ENCODE peak calls at places on chromosomes 11 and 22, in six cellular contexts. One of them, this sample, is unnamed.
A peak's percentile ranks its signal among the peaks of the same experiment; 100 is the strongest.

GRCh38 chr11:69593851-69594250 is 47.1 kb upstream of the CCND1 start:
- ATAC-seq in Panc1: no peak
- ATAC-seq in CD8-positive, alpha-beta T cell: no peak
- ATAC-seq in psoas muscle: no peak
- ATAC-seq in left lung: no peak
- ATAC-seq in omental fat pad: no peak
- ATAC-seq in this sample: no peak

GRCh38 chr11:10657308-10658271 is 36.0 kb downstream of the IRAG1 start:
- ATAC-seq in Panc1: peak; percentile 28
- ATAC-seq in CD8-positive, alpha-beta T cell: no peak
- ATAC-seq in psoas muscle: no peak
- ATAC-seq in left lung: peak; percentile 17
- ATAC-seq in omental fat pad: peak; percentile 64
- ATAC-seq in this sample: no peak

GRCh38 chr11:109960831-109961230 is 132.4 kb upstream of the ZC3H12C start:
- ATAC-seq in Panc1: no peak
- ATAC-seq in CD8-positive, alpha-beta T cell: no peak
- ATAC-seq in psoas muscle: peak; percentile 84
- ATAC-seq in left lung: peak; percentile 82
- ATAC-seq in omental fat pad: peak; percentile 37
- ATAC-seq in this sample: peak; percentile 62

GRCh38 chr11:112655386-112655785 is 305.8 kb upstream of the NCAM1 start:
- ATAC-seq in Panc1: no peak
- ATAC-seq in CD8-positive, alpha-beta T cell: no peak
- ATAC-seq in psoas muscle: peak; percentile 21
- ATAC-seq in left lung: peak; percentile 51
- ATAC-seq in omental fat pad: no peak
- ATAC-seq in this sample: peak; percentile 82

GRCh38 chr11:130666781-130667251 is 218.4 kb downstream of the ADAMTS15 start:
- ATAC-seq in Panc1: no peak
- ATAC-seq in CD8-positive, alpha-beta T cell: no peak
- ATAC-seq in psoas muscle: no peak
- ATAC-seq in left lung: peak; percentile 25
- ATAC-seq in omental fat pad: no peak
- ATAC-seq in this sample: no peak

GRCh38 chr11:33109242-33109641 is 52.0 kb downstream of the CSTF3 start:
- ATAC-seq in Panc1: no peak
- ATAC-seq in CD8-positive, alpha-beta T cell: no peak
- ATAC-seq in psoas muscle: peak; percentile 20
- ATAC-seq in left lung: no peak
- ATAC-seq in omental fat pad: no peak
- ATAC-seq in this sample: no peak

GRCh38 chr11:114160884-114161283 is 101.4 kb downstream of the ZBTB16 start:
- ATAC-seq in Panc1: no peak
- ATAC-seq in CD8-positive, alpha-beta T cell: no peak
- ATAC-seq in psoas muscle: peak; percentile 66
- ATAC-seq in left lung: no peak
- ATAC-seq in omental fat pad: no peak
- ATAC-seq in this sample: no peak

GRCh38 chr11:106156290-106156937 is 79.0 kb downstream of the AASDHPPT start:
- ATAC-seq in Panc1: peak; percentile 82
- ATAC-seq in CD8-positive, alpha-beta T cell: no peak
- ATAC-seq in psoas muscle: no peak
- ATAC-seq in left lung: peak; percentile 89
- ATAC-seq in omental fat pad: peak; percentile 75
- ATAC-seq in this sample: peak; percentile 39

GRCh38 chr22:48045369-48045768 is 1282.9 kb downstream of the TBC1D22A start:
- ATAC-seq in Panc1: no peak
- ATAC-seq in CD8-positive, alpha-beta T cell: no peak
- ATAC-seq in psoas muscle: no peak
- ATAC-seq in left lung: no peak
- ATAC-seq in omental fat pad: no peak
- ATAC-seq in this sample: no peak

DNA sequence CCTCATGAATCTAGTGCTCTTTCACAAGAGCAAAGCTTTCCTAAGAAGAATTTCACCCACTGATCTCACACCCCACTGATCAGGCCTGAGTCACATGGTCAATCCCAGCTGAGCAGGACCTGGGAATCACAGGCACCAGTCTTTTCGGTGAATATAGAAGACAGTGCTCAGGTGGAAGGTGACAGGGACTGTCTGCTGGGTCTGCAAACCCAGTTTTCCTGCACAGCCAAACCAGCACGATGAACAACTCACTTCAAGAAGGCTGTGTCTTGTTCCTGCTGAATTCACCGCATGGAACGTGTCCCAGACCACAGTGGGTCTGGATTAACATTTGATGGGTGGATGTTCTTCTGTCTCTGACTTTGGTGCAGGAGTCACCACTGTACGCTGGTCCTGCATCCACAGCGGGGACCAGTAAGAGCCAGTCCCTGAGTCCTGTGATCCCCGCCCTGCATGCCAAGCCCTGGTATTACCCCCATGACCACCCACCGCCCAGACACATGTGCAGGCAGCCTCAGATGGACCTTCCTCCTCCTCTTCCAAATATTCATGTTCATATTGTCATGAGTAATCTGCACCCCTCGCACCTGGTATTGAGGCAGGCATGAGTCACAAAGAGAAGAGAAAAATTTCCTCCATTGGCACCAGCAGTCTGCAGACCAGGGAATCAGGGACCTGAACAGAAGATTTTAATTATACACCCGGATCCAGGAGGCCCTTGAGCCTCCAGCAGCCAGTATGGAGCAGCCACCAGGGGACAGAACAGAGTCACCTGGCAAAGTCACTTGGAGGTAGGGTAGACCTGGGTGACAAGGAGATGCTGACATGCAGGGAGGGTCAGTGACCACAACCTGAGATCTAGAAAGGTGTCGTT is 8.6 kb upstream of the IGLL5 start:
- ATAC-seq in Panc1: no peak
- ATAC-seq in CD8-positive, alpha-beta T cell: no peak
- ATAC-seq in psoas muscle: no peak
- ATAC-seq in left lung: no peak
- ATAC-seq in omental fat pad: no peak
- ATAC-seq in this sample: no peak
- TF ChIP-seq CTCF in Panc1: peak; percentile 15
- TF ChIP-seq CTCF in CD8-positive, alpha-beta T cell: no peak
- TF ChIP-seq CTCF in psoas muscle: no peak
- TF ChIP-seq CTCF in left lung: no peak
- TF ChIP-seq CTCF in omental fat pad: no peak
- TF ChIP-seq CTCF in this sample: no peak

GRCh38 chr22:27919222-27919942 is at the start of gene PITPNB:
- ATAC-seq in Panc1: peak; percentile 96
- ATAC-seq in CD8-positive, alpha-beta T cell: peak; percentile 89
- ATAC-seq in psoas muscle: peak; percentile 98
- ATAC-seq in left lung: peak; percentile 97
- ATAC-seq in omental fat pad: peak; percentile 96
- ATAC-seq in this sample: peak; percentile 95

GRCh38 chr22:27925331-27925730 is 6.3 kb upstream of the PITPNB start:
- ATAC-seq in Panc1: no peak
- ATAC-seq in CD8-positive, alpha-beta T cell: no peak
- ATAC-seq in psoas muscle: no peak
- ATAC-seq in left lung: no peak
- ATAC-seq in omental fat pad: no peak
- ATAC-seq in this sample: no peak

GRCh38 chr22:27918351-27919221 is 470 bp downstream of the PITPNB start:
- ATAC-seq in Panc1: peak; percentile 81
- ATAC-seq in CD8-positive, alpha-beta T cell: peak; percentile 5
- ATAC-seq in psoas muscle: peak; percentile 61
- ATAC-seq in left lung: peak; percentile 70
- ATAC-seq in omental fat pad: peak; percentile 79
- ATAC-seq in this sample: peak; percentile 39

DNA sequence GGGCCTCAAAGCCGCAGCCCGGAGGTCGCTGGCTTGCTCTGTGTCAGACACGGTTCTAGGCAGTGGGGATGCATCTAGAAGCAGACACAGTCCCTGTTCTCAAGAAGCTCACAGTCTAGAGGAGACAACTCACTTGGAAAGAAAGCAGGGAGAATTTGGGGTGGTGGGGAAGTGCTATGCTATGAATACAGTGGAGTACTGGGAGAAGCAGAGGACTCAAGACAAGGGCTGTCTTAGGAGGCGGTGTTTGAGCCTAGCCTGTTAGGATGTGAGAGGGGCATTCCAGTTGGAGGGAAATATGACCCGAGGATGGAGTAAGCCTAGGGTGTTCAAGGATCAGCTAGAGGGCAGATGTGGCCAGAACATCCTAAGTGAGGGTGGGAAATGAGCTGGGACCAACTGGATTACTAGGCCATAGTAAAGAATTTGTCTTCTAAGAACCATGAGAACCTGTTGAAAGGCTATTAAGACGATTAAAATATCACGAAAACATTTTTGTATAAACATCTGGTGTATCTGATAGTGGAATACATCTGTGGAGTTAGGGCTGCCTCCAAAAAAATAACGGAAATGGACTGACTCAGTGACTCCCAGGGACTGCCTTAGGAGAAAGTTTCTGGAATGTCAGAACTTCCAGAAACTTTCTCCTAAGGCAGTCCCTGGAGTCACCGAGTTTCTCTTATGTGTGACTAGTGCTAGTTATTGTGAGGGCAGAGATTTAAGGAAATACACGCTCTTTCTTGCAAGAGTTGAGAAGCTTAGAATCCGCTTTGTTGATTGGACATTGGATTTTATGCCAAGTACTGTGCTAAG is 1.1 kb upstream of the PITPNB start:
- ATAC-seq in Panc1: peak; percentile 30
- ATAC-seq in CD8-positive, alpha-beta T cell: peak; percentile 33
- ATAC-seq in psoas muscle: peak; percentile 53
- ATAC-seq in left lung: peak; percentile 52
- ATAC-seq in omental fat pad: peak; percentile 57
- ATAC-seq in this sample: peak; percentile 54
- TF ChIP-seq CTCF in Panc1: no peak
- TF ChIP-seq CTCF in CD8-positive, alpha-beta T cell: no peak
- TF ChIP-seq CTCF in psoas muscle: no peak
- TF ChIP-seq CTCF in left lung: no peak
- TF ChIP-seq CTCF in omental fat pad: no peak
- TF ChIP-seq CTCF in this sample: no peak

GRCh38 chr11:9103542-9104276 is 12.3 kb upstream of the SCUBE2 start:
- ATAC-seq in Panc1: peak; percentile 52
- ATAC-seq in CD8-positive, alpha-beta T cell: no peak
- ATAC-seq in psoas muscle: no peak
- ATAC-seq in left lung: peak; percentile 89
- ATAC-seq in omental fat pad: no peak
- ATAC-seq in this sample: no peak
- TF ChIP-seq CTCF in Panc1: no peak
- TF ChIP-seq CTCF in CD8-positive, alpha-beta T cell: no peak
- TF ChIP-seq CTCF in psoas muscle: no peak
- TF ChIP-seq CTCF in left lung: no peak
- TF ChIP-seq CTCF in omental fat pad: no peak
- TF ChIP-seq CTCF in this sample: no peak

DNA sequence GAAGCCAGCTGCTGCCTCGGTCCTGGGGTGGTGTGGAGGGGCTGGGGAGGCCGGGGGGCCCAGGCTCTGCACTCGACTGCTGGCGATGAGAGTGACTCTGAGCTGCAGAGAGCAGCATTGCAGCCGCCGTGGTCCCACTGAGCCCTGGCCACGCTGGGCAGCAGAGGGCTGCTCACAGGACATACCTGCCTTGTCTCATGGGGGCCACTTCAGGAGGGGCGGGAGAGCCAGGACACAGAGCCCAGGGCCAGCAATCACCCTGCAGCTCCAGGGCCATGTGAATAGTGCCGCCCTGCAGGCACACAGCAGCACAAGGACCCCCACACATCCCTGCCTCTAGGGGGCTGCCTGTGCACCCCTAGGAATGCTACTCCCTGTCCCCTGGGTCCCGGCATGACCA is 147.0 kb downstream of the CRYBB2 start:
- ATAC-seq in Panc1: no peak
- ATAC-seq in CD8-positive, alpha-beta T cell: no peak
- ATAC-seq in psoas muscle: no peak
- ATAC-seq in left lung: no peak
- ATAC-seq in omental fat pad: no peak
- ATAC-seq in this sample: no peak
- TF ChIP-seq CTCF in Panc1: no peak
- TF ChIP-seq CTCF in CD8-positive, alpha-beta T cell: no peak
- TF ChIP-seq CTCF in psoas muscle: no peak
- TF ChIP-seq CTCF in left lung: no peak
- TF ChIP-seq CTCF in omental fat pad: no peak
- TF ChIP-seq CTCF in this sample: no peak

GRCh38 chr11:120651396-120651795 is 139.8 kb downstream of the GRIK4 start:
- ATAC-seq in Panc1: no peak
- ATAC-seq in CD8-positive, alpha-beta T cell: no peak
- ATAC-seq in psoas muscle: no peak
- ATAC-seq in left lung: no peak
- ATAC-seq in omental fat pad: no peak
- ATAC-seq in this sample: no peak

GRCh38 chr11:120651836-120652235 is 140.3 kb downstream of the GRIK4 start:
- ATAC-seq in Panc1: no peak
- ATAC-seq in CD8-positive, alpha-beta T cell: no peak
- ATAC-seq in psoas muscle: no peak
- ATAC-seq in left lung: no peak
- ATAC-seq in omental fat pad: no peak
- ATAC-seq in this sample: no peak

GRCh38 chr11:120649316-120649715 is 137.8 kb downstream of the GRIK4 start:
- ATAC-seq in Panc1: no peak
- ATAC-seq in CD8-positive, alpha-beta T cell: no peak
- ATAC-seq in psoas muscle: no peak
- ATAC-seq in left lung: no peak
- ATAC-seq in omental fat pad: peak; percentile 16
- ATAC-seq in this sample: no peak

GRCh38 chr11:120655589-120655988 is 144.0 kb downstream of the GRIK4 start:
- ATAC-seq in Panc1: no peak
- ATAC-seq in CD8-positive, alpha-beta T cell: no peak
- ATAC-seq in psoas muscle: no peak
- ATAC-seq in left lung: no peak
- ATAC-seq in omental fat pad: no peak
- ATAC-seq in this sample: no peak

GRCh38 chr11:120652705-120653335 is 141.3 kb downstream of the GRIK4 start:
- ATAC-seq in Panc1: no peak
- ATAC-seq in CD8-positive, alpha-beta T cell: no peak
- ATAC-seq in psoas muscle: no peak
- ATAC-seq in left lung: no peak
- ATAC-seq in omental fat pad: no peak
- ATAC-seq in this sample: no peak
- TF ChIP-seq CTCF in Panc1: no peak
- TF ChIP-seq CTCF in CD8-positive, alpha-beta T cell: no peak
- TF ChIP-seq CTCF in psoas muscle: no peak
- TF ChIP-seq CTCF in left lung: no peak
- TF ChIP-seq CTCF in omental fat pad: no peak
- TF ChIP-seq CTCF in this sample: no peak

This sample was measured in gastroesophageal sphincter.